ENCODE peak calls at places on chromosome 13, in seven cellular contexts. One of them, this sample, is unnamed.
A peak's percentile ranks its signal among the peaks of the same experiment; 100 is the strongest.

GRCh38 chr13:23619073-23619855 is 49.1 kb downstream of the TNFRSF19 start:
- DNase-seq in stimulated activated CD4-positive, alpha-beta T cell treated with anti-CD3 and anti-CD28 coated beads, TNF-alpha, amount 100 ng/mL, for 48 hours: no peak
- DNase-seq in CD4-positive, alpha-beta memory T cell: no peak
- DNase-seq in Ammon's horn: no peak
- DNase-seq in germinal center: no peak
- DNase-seq in NCI-H774: no peak
- DNase-seq in IMR-90: no peak
- DNase-seq in this sample: peak; percentile 33

GRCh38 chr13:95660981-95661581 is 15.9 kb upstream of the DNAJC3 start:
- DNase-seq in stimulated activated CD4-positive, alpha-beta T cell treated with anti-CD3 and anti-CD28 coated beads, TNF-alpha, amount 100 ng/mL, for 48 hours: no peak
- DNase-seq in CD4-positive, alpha-beta memory T cell: peak; percentile 20
- DNase-seq in Ammon's horn: peak; percentile 6
- DNase-seq in germinal center: peak; percentile 27
- DNase-seq in NCI-H774: no peak
- DNase-seq in IMR-90: peak; percentile 50
- DNase-seq in this sample: peak; percentile 67

GRCh38 chr13:40145139-40145538 is 489.7 kb downstream of the COG6 start:
- DNase-seq in stimulated activated CD4-positive, alpha-beta T cell treated with anti-CD3 and anti-CD28 coated beads, TNF-alpha, amount 100 ng/mL, for 48 hours: peak; percentile 20
- DNase-seq in CD4-positive, alpha-beta memory T cell: no peak
- DNase-seq in Ammon's horn: no peak
- DNase-seq in germinal center: no peak
- DNase-seq in NCI-H774: no peak
- DNase-seq in IMR-90: no peak
- DNase-seq in this sample: no peak

GRCh38 chr13:80881495-80882482 is 540.9 kb upstream of the SPRY2 start:
- DNase-seq in stimulated activated CD4-positive, alpha-beta T cell treated with anti-CD3 and anti-CD28 coated beads, TNF-alpha, amount 100 ng/mL, for 48 hours: no peak
- DNase-seq in CD4-positive, alpha-beta memory T cell: no peak
- DNase-seq in Ammon's horn: no peak
- DNase-seq in germinal center: no peak
- DNase-seq in NCI-H774: peak; percentile 46
- DNase-seq in IMR-90: no peak
- DNase-seq in this sample: no peak

GRCh38 chr13:109922518-109922917 is 136.1 kb upstream of the IRS2 start:
- DNase-seq in stimulated activated CD4-positive, alpha-beta T cell treated with anti-CD3 and anti-CD28 coated beads, TNF-alpha, amount 100 ng/mL, for 48 hours: no peak
- DNase-seq in CD4-positive, alpha-beta memory T cell: no peak
- DNase-seq in Ammon's horn: no peak
- DNase-seq in germinal center: no peak
- DNase-seq in NCI-H774: no peak
- DNase-seq in IMR-90: peak; percentile 44
- DNase-seq in this sample: no peak

GRCh38 chr13:83907196-83907989 is 25.1 kb upstream of the SLITRK1 start:
- DNase-seq in stimulated activated CD4-positive, alpha-beta T cell treated with anti-CD3 and anti-CD28 coated beads, TNF-alpha, amount 100 ng/mL, for 48 hours: no peak
- DNase-seq in CD4-positive, alpha-beta memory T cell: no peak
- DNase-seq in Ammon's horn: no peak
- DNase-seq in germinal center: no peak
- DNase-seq in NCI-H774: no peak
- DNase-seq in IMR-90: no peak
- DNase-seq in this sample: no peak

GRCh38 chr13:78881054-78881453 is 222.1 kb upstream of the OBI1 start:
- DNase-seq in stimulated activated CD4-positive, alpha-beta T cell treated with anti-CD3 and anti-CD28 coated beads, TNF-alpha, amount 100 ng/mL, for 48 hours: no peak
- DNase-seq in CD4-positive, alpha-beta memory T cell: no peak
- DNase-seq in Ammon's horn: no peak
- DNase-seq in germinal center: no peak
- DNase-seq in NCI-H774: no peak
- DNase-seq in IMR-90: no peak
- DNase-seq in this sample: no peak

GRCh38 chr13:36475468-36475867 is 43.2 kb downstream of the CCNA1 start:
- DNase-seq in stimulated activated CD4-positive, alpha-beta T cell treated with anti-CD3 and anti-CD28 coated beads, TNF-alpha, amount 100 ng/mL, for 48 hours: no peak
- DNase-seq in CD4-positive, alpha-beta memory T cell: no peak
- DNase-seq in Ammon's horn: no peak
- DNase-seq in germinal center: no peak
- DNase-seq in NCI-H774: no peak
- DNase-seq in IMR-90: no peak
- DNase-seq in this sample: no peak

GRCh38 chr13:101728615-101729014 is 276.1 kb downstream of the ITGBL1 start:
- DNase-seq in stimulated activated CD4-positive, alpha-beta T cell treated with anti-CD3 and anti-CD28 coated beads, TNF-alpha, amount 100 ng/mL, for 48 hours: no peak
- DNase-seq in CD4-positive, alpha-beta memory T cell: no peak
- DNase-seq in Ammon's horn: no peak
- DNase-seq in germinal center: no peak
- DNase-seq in NCI-H774: no peak
- DNase-seq in IMR-90: no peak
- DNase-seq in this sample: no peak

GRCh38 chr13:73656863-73657262 is 477.3 kb downstream of the KLF12 start:
- DNase-seq in stimulated activated CD4-positive, alpha-beta T cell treated with anti-CD3 and anti-CD28 coated beads, TNF-alpha, amount 100 ng/mL, for 48 hours: no peak
- DNase-seq in CD4-positive, alpha-beta memory T cell: no peak
- DNase-seq in Ammon's horn: no peak
- DNase-seq in germinal center: no peak
- DNase-seq in NCI-H774: no peak
- DNase-seq in IMR-90: peak; percentile 42
- DNase-seq in this sample: no peak

GRCh38 chr13:46296920-46297319 is 85.2 kb downstream of the LRRC63 start:
- DNase-seq in stimulated activated CD4-positive, alpha-beta T cell treated with anti-CD3 and anti-CD28 coated beads, TNF-alpha, amount 100 ng/mL, for 48 hours: no peak
- DNase-seq in CD4-positive, alpha-beta memory T cell: no peak
- DNase-seq in Ammon's horn: no peak
- DNase-seq in germinal center: no peak
- DNase-seq in NCI-H774: no peak
- DNase-seq in IMR-90: peak; percentile 67
- DNase-seq in this sample: peak; percentile 75

GRCh38 chr13:57629391-57629804 is 2.1 kb upstream of the PCDH17 start:
- DNase-seq in stimulated activated CD4-positive, alpha-beta T cell treated with anti-CD3 and anti-CD28 coated beads, TNF-alpha, amount 100 ng/mL, for 48 hours: no peak
- DNase-seq in CD4-positive, alpha-beta memory T cell: no peak
- DNase-seq in Ammon's horn: peak; percentile 87
- DNase-seq in germinal center: no peak
- DNase-seq in NCI-H774: no peak
- DNase-seq in IMR-90: no peak
- DNase-seq in this sample: peak; percentile 25

GRCh38 chr13:40189426-40189825 is 477.0 kb downstream of the FOXO1 start:
- DNase-seq in stimulated activated CD4-positive, alpha-beta T cell treated with anti-CD3 and anti-CD28 coated beads, TNF-alpha, amount 100 ng/mL, for 48 hours: no peak
- DNase-seq in CD4-positive, alpha-beta memory T cell: no peak
- DNase-seq in Ammon's horn: no peak
- DNase-seq in germinal center: no peak
- DNase-seq in NCI-H774: no peak
- DNase-seq in IMR-90: no peak
- DNase-seq in this sample: no peak

GRCh38 chr13:82654851-82655517 is 1227.3 kb downstream of the SLITRK1 start:
- DNase-seq in stimulated activated CD4-positive, alpha-beta T cell treated with anti-CD3 and anti-CD28 coated beads, TNF-alpha, amount 100 ng/mL, for 48 hours: no peak
- DNase-seq in CD4-positive, alpha-beta memory T cell: no peak
- DNase-seq in Ammon's horn: no peak
- DNase-seq in germinal center: no peak
- DNase-seq in NCI-H774: no peak
- DNase-seq in IMR-90: peak; percentile 82
- DNase-seq in this sample: no peak

GRCh38 chr13:51733656-51734334 is 70.2 kb downstream of the DHRS12 start:
- DNase-seq in stimulated activated CD4-positive, alpha-beta T cell treated with anti-CD3 and anti-CD28 coated beads, TNF-alpha, amount 100 ng/mL, for 48 hours: no peak
- DNase-seq in CD4-positive, alpha-beta memory T cell: no peak
- DNase-seq in Ammon's horn: no peak
- DNase-seq in germinal center: no peak
- DNase-seq in NCI-H774: no peak
- DNase-seq in IMR-90: peak; percentile 15
- DNase-seq in this sample: peak; percentile 52

GRCh38 chr13:34618654-34619053 is 323.4 kb upstream of the NBEA start:
- DNase-seq in stimulated activated CD4-positive, alpha-beta T cell treated with anti-CD3 and anti-CD28 coated beads, TNF-alpha, amount 100 ng/mL, for 48 hours: no peak
- DNase-seq in CD4-positive, alpha-beta memory T cell: no peak
- DNase-seq in Ammon's horn: no peak
- DNase-seq in germinal center: no peak
- DNase-seq in NCI-H774: no peak
- DNase-seq in IMR-90: no peak
- DNase-seq in this sample: no peak

GRCh38 chr13:108734676-108735075 is 105.3 kb downstream of the MYO16 start:
- DNase-seq in stimulated activated CD4-positive, alpha-beta T cell treated with anti-CD3 and anti-CD28 coated beads, TNF-alpha, amount 100 ng/mL, for 48 hours: no peak
- DNase-seq in CD4-positive, alpha-beta memory T cell: no peak
- DNase-seq in Ammon's horn: no peak
- DNase-seq in germinal center: no peak
- DNase-seq in NCI-H774: no peak
- DNase-seq in IMR-90: no peak
- DNase-seq in this sample: no peak

GRCh38 chr13:111275995-111276618 is 44.3 kb upstream of the TEX29 start:
- DNase-seq in stimulated activated CD4-positive, alpha-beta T cell treated with anti-CD3 and anti-CD28 coated beads, TNF-alpha, amount 100 ng/mL, for 48 hours: no peak
- DNase-seq in CD4-positive, alpha-beta memory T cell: no peak
- DNase-seq in Ammon's horn: no peak
- DNase-seq in germinal center: no peak
- DNase-seq in NCI-H774: no peak
- DNase-seq in IMR-90: no peak
- DNase-seq in this sample: no peak

GRCh38 chr13:80074143-80074752 is 266.7 kb downstream of the SPRY2 start:
- DNase-seq in stimulated activated CD4-positive, alpha-beta T cell treated with anti-CD3 and anti-CD28 coated beads, TNF-alpha, amount 100 ng/mL, for 48 hours: no peak
- DNase-seq in CD4-positive, alpha-beta memory T cell: no peak
- DNase-seq in Ammon's horn: no peak
- DNase-seq in germinal center: no peak
- DNase-seq in NCI-H774: no peak
- DNase-seq in IMR-90: no peak
- DNase-seq in this sample: no peak

GRCh38 chr13:45602183-45602582 is 13.4 kb downstream of the ERICH6B start:
- DNase-seq in stimulated activated CD4-positive, alpha-beta T cell treated with anti-CD3 and anti-CD28 coated beads, TNF-alpha, amount 100 ng/mL, for 48 hours: no peak
- DNase-seq in CD4-positive, alpha-beta memory T cell: no peak
- DNase-seq in Ammon's horn: no peak
- DNase-seq in germinal center: no peak
- DNase-seq in NCI-H774: no peak
- DNase-seq in IMR-90: no peak
- DNase-seq in this sample: no peak

GRCh38 chr13:33379597-33379996 is 94.0 kb upstream of the STARD13 start:
- DNase-seq in stimulated activated CD4-positive, alpha-beta T cell treated with anti-CD3 and anti-CD28 coated beads, TNF-alpha, amount 100 ng/mL, for 48 hours: no peak
- DNase-seq in CD4-positive, alpha-beta memory T cell: no peak
- DNase-seq in Ammon's horn: no peak
- DNase-seq in germinal center: no peak
- DNase-seq in NCI-H774: no peak
- DNase-seq in IMR-90: no peak
- DNase-seq in this sample: peak; percentile 53

GRCh38 chr13:28059214-28059613 is 41.2 kb downstream of the FLT3 start:
- DNase-seq in stimulated activated CD4-positive, alpha-beta T cell treated with anti-CD3 and anti-CD28 coated beads, TNF-alpha, amount 100 ng/mL, for 48 hours: peak; percentile 27
- DNase-seq in CD4-positive, alpha-beta memory T cell: peak; percentile 21
- DNase-seq in Ammon's horn: no peak
- DNase-seq in germinal center: peak; percentile 23
- DNase-seq in NCI-H774: no peak
- DNase-seq in IMR-90: peak; percentile 15
- DNase-seq in this sample: peak; percentile 68

GRCh38 chr13:46232281-46232680 is 20.6 kb downstream of the LRRC63 start:
- DNase-seq in stimulated activated CD4-positive, alpha-beta T cell treated with anti-CD3 and anti-CD28 coated beads, TNF-alpha, amount 100 ng/mL, for 48 hours: no peak
- DNase-seq in CD4-positive, alpha-beta memory T cell: no peak
- DNase-seq in Ammon's horn: no peak
- DNase-seq in germinal center: no peak
- DNase-seq in NCI-H774: no peak
- DNase-seq in IMR-90: peak; percentile 1
- DNase-seq in this sample: peak; percentile 53

GRCh38 chr13:65074248-65074647 is 2155.9 kb downstream of the PCDH9 start:
- DNase-seq in stimulated activated CD4-positive, alpha-beta T cell treated with anti-CD3 and anti-CD28 coated beads, TNF-alpha, amount 100 ng/mL, for 48 hours: no peak
- DNase-seq in CD4-positive, alpha-beta memory T cell: no peak
- DNase-seq in Ammon's horn: no peak
- DNase-seq in germinal center: no peak
- DNase-seq in NCI-H774: no peak
- DNase-seq in IMR-90: no peak
- DNase-seq in this sample: no peak

GRCh38 chr13:38348890-38349289 is 761 bp upstream of the UFM1 start:
- DNase-seq in stimulated activated CD4-positive, alpha-beta T cell treated with anti-CD3 and anti-CD28 coated beads, TNF-alpha, amount 100 ng/mL, for 48 hours: peak; percentile 14
- DNase-seq in CD4-positive, alpha-beta memory T cell: peak; percentile 29
- DNase-seq in Ammon's horn: no peak
- DNase-seq in germinal center: peak; percentile 9
- DNase-seq in NCI-H774: no peak
- DNase-seq in IMR-90: peak; percentile 40
- DNase-seq in this sample: peak; percentile 50

GRCh38 chr13:64551755-64552154 is 2678.4 kb downstream of the PCDH9 start:
- DNase-seq in stimulated activated CD4-positive, alpha-beta T cell treated with anti-CD3 and anti-CD28 coated beads, TNF-alpha, amount 100 ng/mL, for 48 hours: no peak
- DNase-seq in CD4-positive, alpha-beta memory T cell: no peak
- DNase-seq in Ammon's horn: no peak
- DNase-seq in germinal center: no peak
- DNase-seq in NCI-H774: no peak
- DNase-seq in IMR-90: peak; percentile 62
- DNase-seq in this sample: peak; percentile 0

GRCh38 chr13:48518083-48518482 is 14.8 kb downstream of the RCBTB2 start:
- DNase-seq in stimulated activated CD4-positive, alpha-beta T cell treated with anti-CD3 and anti-CD28 coated beads, TNF-alpha, amount 100 ng/mL, for 48 hours: no peak
- DNase-seq in CD4-positive, alpha-beta memory T cell: no peak
- DNase-seq in Ammon's horn: no peak
- DNase-seq in germinal center: no peak
- DNase-seq in NCI-H774: no peak
- DNase-seq in IMR-90: no peak
- DNase-seq in this sample: no peak

GRCh38 chr13:68173111-68173510 is 943.0 kb upstream of the PCDH9 start:
- DNase-seq in stimulated activated CD4-positive, alpha-beta T cell treated with anti-CD3 and anti-CD28 coated beads, TNF-alpha, amount 100 ng/mL, for 48 hours: no peak
- DNase-seq in CD4-positive, alpha-beta memory T cell: no peak
- DNase-seq in Ammon's horn: no peak
- DNase-seq in germinal center: no peak
- DNase-seq in NCI-H774: no peak
- DNase-seq in IMR-90: no peak
- DNase-seq in this sample: no peak

GRCh38 chr13:100895656-100896055 is 221.1 kb upstream of the TMTC4 start:
- DNase-seq in stimulated activated CD4-positive, alpha-beta T cell treated with anti-CD3 and anti-CD28 coated beads, TNF-alpha, amount 100 ng/mL, for 48 hours: no peak
- DNase-seq in CD4-positive, alpha-beta memory T cell: no peak
- DNase-seq in Ammon's horn: no peak
- DNase-seq in germinal center: no peak
- DNase-seq in NCI-H774: no peak
- DNase-seq in IMR-90: no peak
- DNase-seq in this sample: no peak

GRCh38 chr13:27487776-27488175 is 37.4 kb upstream of the MTIF3 start:
- DNase-seq in stimulated activated CD4-positive, alpha-beta T cell treated with anti-CD3 and anti-CD28 coated beads, TNF-alpha, amount 100 ng/mL, for 48 hours: no peak
- DNase-seq in CD4-positive, alpha-beta memory T cell: no peak
- DNase-seq in Ammon's horn: no peak
- DNase-seq in germinal center: no peak
- DNase-seq in NCI-H774: no peak
- DNase-seq in IMR-90: no peak
- DNase-seq in this sample: no peak

GRCh38 chr13:24784319-24784718 is 20.4 kb downstream of the RNF17 start:
- DNase-seq in stimulated activated CD4-positive, alpha-beta T cell treated with anti-CD3 and anti-CD28 coated beads, TNF-alpha, amount 100 ng/mL, for 48 hours: no peak
- DNase-seq in CD4-positive, alpha-beta memory T cell: no peak
- DNase-seq in Ammon's horn: no peak
- DNase-seq in germinal center: no peak
- DNase-seq in NCI-H774: no peak
- DNase-seq in IMR-90: no peak
- DNase-seq in this sample: no peak

GRCh38 chr13:93398167-93398566 is 171.6 kb downstream of the GPC6 start:
- DNase-seq in stimulated activated CD4-positive, alpha-beta T cell treated with anti-CD3 and anti-CD28 coated beads, TNF-alpha, amount 100 ng/mL, for 48 hours: no peak
- DNase-seq in CD4-positive, alpha-beta memory T cell: no peak
- DNase-seq in Ammon's horn: no peak
- DNase-seq in germinal center: no peak
- DNase-seq in NCI-H774: no peak
- DNase-seq in IMR-90: peak; percentile 55
- DNase-seq in this sample: no peak

GRCh38 chr13:49563513-49563912 is 21.8 kb downstream of the RCBTB1 start:
- DNase-seq in stimulated activated CD4-positive, alpha-beta T cell treated with anti-CD3 and anti-CD28 coated beads, TNF-alpha, amount 100 ng/mL, for 48 hours: no peak
- DNase-seq in CD4-positive, alpha-beta memory T cell: no peak
- DNase-seq in Ammon's horn: peak; percentile 26
- DNase-seq in germinal center: no peak
- DNase-seq in NCI-H774: no peak
- DNase-seq in IMR-90: peak; percentile 28
- DNase-seq in this sample: no peak

GRCh38 chr13:60627071-60627686 is 230.2 kb downstream of the TDRD3 start:
- DNase-seq in stimulated activated CD4-positive, alpha-beta T cell treated with anti-CD3 and anti-CD28 coated beads, TNF-alpha, amount 100 ng/mL, for 48 hours: peak; percentile 2
- DNase-seq in CD4-positive, alpha-beta memory T cell: no peak
- DNase-seq in Ammon's horn: peak; percentile 58
- DNase-seq in germinal center: peak; percentile 2
- DNase-seq in NCI-H774: no peak
- DNase-seq in IMR-90: peak; percentile 3
- DNase-seq in this sample: peak; percentile 59

GRCh38 chr13:39599842-39600241 is 3.2 kb downstream of the LHFPL6 start:
- DNase-seq in stimulated activated CD4-positive, alpha-beta T cell treated with anti-CD3 and anti-CD28 coated beads, TNF-alpha, amount 100 ng/mL, for 48 hours: no peak
- DNase-seq in CD4-positive, alpha-beta memory T cell: no peak
- DNase-seq in Ammon's horn: no peak
- DNase-seq in germinal center: no peak
- DNase-seq in NCI-H774: no peak
- DNase-seq in IMR-90: peak; percentile 33
- DNase-seq in this sample: no peak

GRCh38 chr13:111516712-111517640 is 196.5 kb downstream of the TEX29 start:
- DNase-seq in stimulated activated CD4-positive, alpha-beta T cell treated with anti-CD3 and anti-CD28 coated beads, TNF-alpha, amount 100 ng/mL, for 48 hours: no peak
- DNase-seq in CD4-positive, alpha-beta memory T cell: no peak
- DNase-seq in Ammon's horn: no peak
- DNase-seq in germinal center: no peak
- DNase-seq in NCI-H774: peak; percentile 72
- DNase-seq in IMR-90: no peak
- DNase-seq in this sample: no peak

GRCh38 chr13:102901056-102901455 is 55.2 kb downstream of the ERCC5 start:
- DNase-seq in stimulated activated CD4-positive, alpha-beta T cell treated with anti-CD3 and anti-CD28 coated beads, TNF-alpha, amount 100 ng/mL, for 48 hours: no peak
- DNase-seq in CD4-positive, alpha-beta memory T cell: no peak
- DNase-seq in Ammon's horn: no peak
- DNase-seq in germinal center: no peak
- DNase-seq in NCI-H774: no peak
- DNase-seq in IMR-90: no peak
- DNase-seq in this sample: no peak

GRCh38 chr13:101433895-101434294 is 17.6 kb upstream of the NALCN start:
- DNase-seq in stimulated activated CD4-positive, alpha-beta T cell treated with anti-CD3 and anti-CD28 coated beads, TNF-alpha, amount 100 ng/mL, for 48 hours: no peak
- DNase-seq in CD4-positive, alpha-beta memory T cell: no peak
- DNase-seq in Ammon's horn: no peak
- DNase-seq in germinal center: no peak
- DNase-seq in NCI-H774: no peak
- DNase-seq in IMR-90: no peak
- DNase-seq in this sample: no peak

This sample was measured in dermis blood vessel endothelial cell.